ENCODE peak calls at places on chromosomes 5 and 9, in nine cellular contexts. H is myocyte; F is iris pigment epithelial cell; S is activated naive CD4-positive, alpha-beta T cell; X is cerebellar nuclear complex; P is M059J; G is EH; Y is progenitor cell of endocrine pancreas; N is activated CD4-positive, alpha-beta T cell treated with anti-CD3 and anti-CD28 coated beads for 48 hours. D is an unnamed sample.

GRCh38 chr5:178483620-178484019 is 106.6 kb downstream of the COL23A1 start:
- DNase-seq in X (no peak), Y (no peak), S (peak; percentile 16), F (no peak), H (no peak), P (no peak), N (peak; percentile 56), G (no peak), D (no peak)

GRCh38 chr5:149417714-149418368 is 38.7 kb upstream of the IL17B start:
- DNase-seq in P (no peak), H (no peak), N (no peak), Y (no peak), F (no peak), X (no peak), G (peak; percentile 60), S (no peak), D (no peak)

GRCh38 chr9:79189511-79189924 is 382.2 kb upstream of the TLE4 start:
- DNase-seq in H (no peak), S (no peak), F (peak; percentile 83), Y (no peak), G (peak; percentile 89), P (peak; percentile 96), X (no peak), N (no peak), D (no peak)

GRCh38 chr9:113916931-113917330 is 40.8 kb downstream of the ZNF618 start:
- DNase-seq in Y (no peak), P (no peak), S (no peak), H (no peak), N (no peak), X (no peak), F (no peak), G (no peak), D (no peak)

GRCh38 chr5:157556615-157557418 is 18.8 kb downstream of the ADAM19 start:
- DNase-seq in X (no peak), H (no peak), Y (no peak), S (no peak), G (no peak), P (no peak), N (no peak), F (no peak), D (no peak)

GRCh38 chr5:18487928-18488480 is 853.7 kb downstream of the TAF11L14 start:
- DNase-seq in N (no peak), X (no peak), P (no peak), Y (no peak), G (no peak), H (no peak), S (no peak), F (no peak), D (no peak)

GRCh38 chr5:7884491-7885273 is 15.7 kb downstream of the MTRR start:
- DNase-seq in P (no peak), S (no peak), Y (no peak), X (no peak), F (no peak), N (no peak), H (no peak), G (no peak), D (no peak)

GRCh38 chr9:136750526-136750925 is 2.2 kb upstream of the LCN6 start:
- DNase-seq in S (no peak), F (peak; percentile 53), G (no peak), P (peak; percentile 39), H (no peak), Y (no peak), X (no peak), N (no peak), D (no peak)

GRCh38 chr5:14185336-14186131 is 42.4 kb downstream of the TRIO start:
- DNase-seq in P (peak; percentile 94), H (peak; percentile 83), G (peak; percentile 91), Y (no peak), N (no peak), X (no peak), S (no peak), F (peak; percentile 88), D (no peak)

GRCh38 chr9:103364753-103365152 is 369.6 kb downstream of the CYLC2 start:
- DNase-seq in G (no peak), Y (no peak), X (no peak), P (peak; percentile 56), F (peak; percentile 96), S (no peak), H (no peak), N (no peak), D (no peak)

GRCh38 chr9:18718393-18718792 is 244.4 kb downstream of the ADAMTSL1 start:
- DNase-seq in P (no peak), H (no peak), Y (no peak), N (no peak), X (no peak), G (no peak), S (no peak), F (no peak), D (no peak)

GRCh38 chr5:179319741-179320281 is 25.4 kb downstream of the ADAMTS2 start:
- DNase-seq in S (no peak), H (peak; percentile 69), P (peak; percentile 4), N (no peak), Y (no peak), X (no peak), F (peak; percentile 48), G (peak; percentile 88), D (no peak)

GRCh38 chr5:104016650-104017049 is 454.1 kb upstream of the NUDT12 start:
- DNase-seq in N (no peak), G (peak; percentile 80), H (no peak), S (no peak), X (no peak), Y (no peak), F (peak; percentile 17), P (peak; percentile 63), D (no peak)

GRCh38 chr5:42397267-42397666 is 26.0 kb upstream of the GHR start:
- DNase-seq in P (no peak), S (no peak), X (no peak), G (no peak), N (no peak), F (no peak), H (peak; percentile 43), Y (no peak), D (no peak)

GRCh38 chr9:81389569-81389993 is 299.8 kb downstream of the TLE1 start:
- DNase-seq in N (no peak), Y (no peak), S (no peak), X (no peak), F (peak; percentile 98), H (peak; percentile 79), P (peak; percentile 99), G (peak; percentile 99), D (no peak)

GRCh38 chr5:55577353-55578060 is 42.7 kb upstream of the PLPP1 start:
- DNase-seq in G (peak; percentile 21), N (no peak), H (peak; percentile 44), Y (no peak), X (no peak), S (no peak), P (no peak), F (peak; percentile 23), D (no peak)

GRCh38 chr9:134057751-134058701 is 9.8 kb downstream of the BRD3 start:
- DNase-seq in F (no peak), S (no peak), G (no peak), H (no peak), P (no peak), X (no peak), N (no peak), Y (no peak), D (no peak)

GRCh38 chr9:755454-756381 is 85.8 kb upstream of the DMRT1 start:
- DNase-seq in P (peak; percentile 99), Y (no peak), H (peak; percentile 98), G (peak; percentile 98), X (no peak), N (no peak), S (no peak), F (peak; percentile 94), D (no peak)

GRCh38 chr9:87336914-87337333 is 160.7 kb upstream of the DAPK1 start:
- DNase-seq in G (peak; percentile 80), S (no peak), F (peak; percentile 88), Y (no peak), P (peak; percentile 89), N (peak; percentile 29), H (peak; percentile 85), X (no peak), D (peak; percentile 12)

GRCh38 chr5:149265559-149265958 is 6.1 kb upstream of the AFAP1L1 start:
- DNase-seq in P (peak; percentile 56), F (peak; percentile 69), N (no peak), X (no peak), G (peak; percentile 65), Y (no peak), S (no peak), H (peak; percentile 55), D (no peak)

GRCh38 chr9:121239851-121240250 is 28.1 kb upstream of the GSN start:
- DNase-seq in P (no peak), S (no peak), N (no peak), H (no peak), X (no peak), F (no peak), G (no peak), Y (no peak), D (no peak)

GRCh38 chr5:154356256-154356655 is 89.5 kb upstream of the SAP30L start:
- DNase-seq in G (peak; percentile 83), S (no peak), F (peak; percentile 75), H (peak; percentile 44), P (peak; percentile 29), X (no peak), N (no peak), Y (no peak), D (no peak)

GRCh38 chr9:96486351-96487029 is 36.5 kb downstream of the HABP4 start:
- DNase-seq in G (peak; percentile 94), S (no peak), H (peak; percentile 90), P (peak; percentile 88), Y (no peak), N (no peak), F (peak; percentile 91), X (no peak), D (no peak)

GRCh38 chr5:90861843-90862586 is 303.4 kb downstream of the ADGRV1 start:
- DNase-seq in F (no peak), N (no peak), Y (no peak), G (no peak), S (no peak), H (no peak), X (no peak), P (no peak), D (no peak)

GRCh38 chr5:137402436-137403187 is 96.5 kb downstream of the SPOCK1 start:
- DNase-seq in N (no peak), F (no peak), H (no peak), G (no peak), X (no peak), P (no peak), Y (no peak), S (no peak), D (no peak)

GRCh38 chr9:37390759-37391158 is 31.7 kb upstream of the GRHPR start:
- DNase-seq in S (no peak), F (no peak), Y (no peak), G (peak; percentile 22), P (peak; percentile 58), N (peak; percentile 53), H (no peak), X (no peak), D (peak; percentile 18)

GRCh38 chr5:68428232-68428811 is 212.8 kb downstream of the PIK3R1 start:
- DNase-seq in S (no peak), G (no peak), X (no peak), F (no peak), P (no peak), Y (no peak), H (no peak), N (no peak), D (no peak)

GRCh38 chr5:97628011-97628410 is 445.0 kb upstream of the RIOK2 start:
- DNase-seq in P (no peak), G (peak; percentile 47), S (no peak), F (no peak), Y (no peak), X (no peak), H (peak; percentile 47), N (no peak), D (no peak)

GRCh38 chr5:175590471-175590881 is 67.4 kb upstream of the HRH2 start:
- DNase-seq in P (peak; percentile 83), Y (no peak), S (no peak), X (no peak), H (peak; percentile 23), F (peak; percentile 22), N (no peak), G (peak; percentile 84), D (no peak)

GRCh38 chr5:128632264-128632663 is 94.2 kb upstream of the FBN2 start:
- DNase-seq in X (no peak), H (no peak), G (peak; percentile 68), Y (no peak), F (peak; percentile 62), S (no peak), N (no peak), P (peak; percentile 8), D (no peak)

GRCh38 chr5:153880094-153880493 is 158.6 kb downstream of the FAM114A2 start:
- DNase-seq in S (no peak), N (no peak), H (no peak), Y (no peak), G (no peak), F (no peak), X (no peak), P (peak; percentile 40), D (no peak)

D was measured in immature natural killer cell.